ENCODE peak calls at places on chromosomes 5 and 9, in five cellular contexts. A, F, R, X and S are unnamed samples.

GRCh38 chr9:14313951-14314423 is at the start of gene NFIB:
- DNase-seq in R (peak), X (peak), F (peak), A (peak), S (no peak)

GRCh38 chr9:113570749-113571711 is 107.5 kb downstream of the RGS3 start:
- DNase-seq in X (peak), A (no peak), F (no peak), R (no peak), S (no peak)

GRCh38 chr5:135135530-135136201 is 101.6 kb upstream of the PITX1 start:
- DNase-seq in F (no peak), X (peak), R (no peak), A (peak), S (no peak)

GRCh38 chr5:79962580-79963222 is 28.4 kb downstream of the MTX3 start:
- DNase-seq in A (no peak), F (no peak), R (no peak), X (peak), S (no peak)

GRCh38 chr5:3598725-3599282 is 3.2 kb downstream of the IRX1 start:
- DNase-seq in F (no peak), R (no peak), A (no peak), X (no peak), S (no peak)

GRCh38 chr5:96703985-96704384 is 41.8 kb downstream of the CAST start:
- DNase-seq in A (no peak), X (peak), R (no peak), F (no peak), S (no peak)

GRCh38 chr5:134545070-134545868 is 19.8 kb downstream of the JADE2 start:
- DNase-seq in F (no peak), X (no peak), A (peak), R (peak), S (peak)

GRCh38 chr9:6938447-6938846 is 180.7 kb downstream of the KDM4C start:
- DNase-seq in R (no peak), X (peak), F (no peak), A (no peak), S (no peak)

GRCh38 chr9:27665121-27665520 is 91.8 kb upstream of the C9orf72 start:
- DNase-seq in F (no peak), X (no peak), R (no peak), A (no peak), S (no peak)

DNA sequence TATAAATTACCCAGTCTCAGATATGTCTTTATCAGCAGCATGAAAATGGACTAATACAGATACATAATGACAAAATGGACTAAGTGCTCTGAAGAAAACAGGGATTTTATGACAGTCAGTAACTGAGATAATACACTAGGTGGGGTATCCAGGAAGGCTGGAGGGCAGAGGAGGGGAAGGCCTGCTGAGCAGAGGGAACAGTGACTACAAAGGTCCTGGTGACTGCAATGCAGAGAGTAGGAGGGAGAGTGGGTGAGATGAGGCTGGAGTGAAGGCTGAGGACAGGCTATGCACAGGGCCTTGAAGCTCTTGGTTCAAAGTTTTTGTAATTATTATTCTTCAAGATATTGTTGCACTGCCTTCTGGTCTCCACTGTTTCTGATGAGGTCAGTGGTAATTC is 4.9 kb downstream of the ACOT12 start:
- DNase-seq in R (no peak), A (no peak), F (no peak), X (no peak), S (no peak)
- TF ChIP-seq CTCF in R (no peak), A (no peak), F (no peak), X (no peak), S (no peak)

DNA sequence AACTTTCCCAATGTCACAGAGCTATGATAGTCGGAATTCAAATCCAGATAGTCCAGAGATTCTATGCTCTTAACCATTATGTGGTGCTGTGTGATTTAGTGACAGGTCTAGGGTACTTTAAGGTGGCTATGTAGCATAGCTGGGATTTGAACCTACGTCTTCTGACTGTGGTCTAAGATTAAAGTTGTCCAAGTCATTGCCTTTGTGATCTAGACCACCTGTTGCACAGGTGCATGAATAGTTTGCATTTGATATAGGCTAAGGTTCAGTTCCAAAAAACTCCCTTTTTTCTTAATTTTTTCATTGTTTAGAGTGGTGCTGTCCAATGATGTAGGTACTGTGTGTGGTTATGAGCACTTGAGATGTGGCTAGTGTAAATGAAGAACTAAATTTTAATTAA is 2.5 kb downstream of the PAIP2 start:
- DNase-seq in A (no peak), X (no peak), R (no peak), F (no peak), S (no peak)
- H3K4me3 ChIP-seq in A (no peak), X (no peak), R (no peak), F (no peak), S (no peak)

GRCh38 chr9:4670591-4670990 is 4.3 kb upstream of the SPATA6L start:
- DNase-seq in R (no peak), A (no peak), X (no peak), F (no peak), S (no peak)

GRCh38 chr9:4678679-4679267 is 596 bp upstream of the CDC37L1 start:
- DNase-seq in F (no peak), R (no peak), A (no peak), X (peak), S (peak)

GRCh38 chr9:4671737-4672136 is 5.5 kb upstream of the SPATA6L start:
- DNase-seq in F (no peak), X (no peak), A (no peak), R (no peak), S (no peak)

GRCh38 chr9:4677392-4677791 is 2.0 kb upstream of the CDC37L1 start:
- DNase-seq in X (no peak), R (no peak), F (no peak), A (no peak), S (no peak)

DNA sequence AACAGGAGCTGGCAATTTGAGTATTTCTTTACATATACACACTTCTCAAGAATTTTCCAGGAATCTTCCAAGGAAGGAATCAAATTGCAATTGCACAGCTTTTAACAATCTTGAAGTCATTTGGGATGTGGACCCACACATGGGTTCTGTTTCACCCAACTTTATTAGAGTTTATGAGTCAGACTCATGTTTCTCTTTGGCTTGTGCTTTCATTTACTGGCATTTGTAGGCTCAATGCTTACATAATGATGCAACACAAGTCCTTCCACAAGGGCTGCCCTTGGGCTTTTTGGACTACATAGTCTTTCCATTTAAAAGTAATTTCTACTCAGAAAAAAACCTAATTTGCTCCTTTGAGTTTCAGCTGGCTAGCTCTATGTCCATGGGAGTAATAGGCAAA is 4.6 kb upstream of the CDC37L1 start:
- DNase-seq in A (no peak), X (peak), R (no peak), F (no peak), S (no peak)
- TF ChIP-seq CTCF in A (no peak), X (no peak), R (no peak), F (no peak), S (no peak)

GRCh38 chr5:75049581-75050274 is 2.6 kb downstream of the GCNT4 start:
- DNase-seq in X (peak), A (peak), R (peak), F (no peak), S (peak)

GRCh38 chr5:75051217-75051751 is 1.1 kb downstream of the GCNT4 start:
- DNase-seq in R (no peak), A (no peak), F (no peak), X (no peak), S (peak)

GRCh38 chr5:75052461-75053285 is at the start of gene GCNT4:
- DNase-seq in R (peak), X (peak), A (peak), F (peak), S (peak)

GRCh38 chr5:75048457-75048953 is 3.9 kb downstream of the GCNT4 start:
- DNase-seq in A (no peak), F (no peak), R (no peak), X (peak), S (peak)

DNA sequence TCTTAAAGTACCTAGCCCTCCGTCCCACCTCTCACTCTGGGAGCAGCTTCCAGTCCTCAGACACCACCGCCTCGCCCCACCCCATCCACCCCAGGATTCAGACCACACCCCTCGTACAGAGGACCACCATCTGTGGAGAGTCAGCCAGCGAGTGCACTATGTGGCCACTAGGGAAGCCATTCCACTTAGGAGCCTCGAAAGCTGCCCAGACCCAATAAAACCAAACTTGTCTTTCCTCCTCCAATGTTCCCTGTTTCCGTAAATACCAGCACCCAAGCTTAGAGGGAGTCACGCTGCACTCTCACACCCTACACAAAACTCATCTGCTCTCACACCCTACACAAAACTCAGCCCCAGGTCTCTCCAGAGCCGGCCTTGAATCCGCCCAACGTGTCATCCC is 1.9 kb downstream of the GCNT4 start:
- DNase-seq in R (no peak), A (no peak), X (no peak), F (no peak), S (peak)
- H3K4me3 ChIP-seq in R (no peak), A (no peak), X (no peak), F (no peak), S (no peak)

DNA sequence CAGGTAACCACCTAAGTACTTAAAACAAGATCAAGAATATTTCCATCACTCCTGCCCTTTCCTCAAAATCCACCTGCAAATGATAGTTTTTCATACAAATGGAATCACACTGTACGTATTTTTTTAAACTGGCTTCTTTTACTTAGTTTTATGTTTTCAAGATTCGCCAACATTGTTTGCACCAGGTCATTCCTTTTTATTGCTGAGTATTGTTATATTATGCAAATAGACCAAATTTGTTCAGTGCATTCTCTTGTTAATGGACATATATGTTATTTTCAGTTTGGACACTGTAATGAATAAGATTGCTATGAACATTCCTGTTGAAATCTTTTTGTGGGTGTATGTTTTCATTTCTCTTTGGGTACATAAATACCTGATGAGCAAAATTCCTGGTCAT is 8.3 kb upstream of the ANKRD31 start:
- DNase-seq in F (no peak), X (no peak), R (no peak), A (no peak), S (no peak)
- TF ChIP-seq CTCF in F (no peak), X (no peak), R (no peak), A (no peak), S (no peak)

GRCh38 chr5:169196059-169196458 is 104.9 kb downstream of the SLIT3 start:
- DNase-seq in F (no peak), R (no peak), A (no peak), X (no peak), S (no peak)

GRCh38 chr5:169197343-169197742 is 103.6 kb downstream of the SLIT3 start:
- DNase-seq in X (no peak), F (no peak), R (no peak), A (no peak), S (no peak)

GRCh38 chr5:169202969-169203368 is 98.0 kb downstream of the SLIT3 start:
- DNase-seq in X (no peak), A (no peak), R (no peak), F (no peak), S (no peak)

GRCh38 chr5:169200086-169200778 is 100.7 kb downstream of the SLIT3 start:
- DNase-seq in X (no peak), A (no peak), F (no peak), R (no peak), S (no peak)

DNA sequence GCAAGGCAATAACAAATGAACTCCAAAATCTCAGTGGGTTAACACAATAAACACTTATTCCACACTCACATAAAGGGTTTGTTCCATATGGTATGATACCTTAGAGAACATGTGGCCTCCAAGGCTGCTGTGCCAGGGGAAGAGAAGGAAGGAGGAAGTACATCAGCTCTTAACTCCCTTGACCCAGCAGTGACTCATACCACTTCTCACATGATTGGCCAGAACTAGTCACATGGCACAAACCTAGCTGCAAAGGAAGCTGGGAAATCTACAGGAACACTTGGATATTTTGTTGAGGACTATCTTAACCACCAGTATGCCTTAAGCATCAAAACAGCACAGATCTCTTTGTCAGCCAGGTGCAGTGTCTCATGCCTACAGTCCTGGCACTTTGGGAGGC is 99.3 kb downstream of the SLIT3 start:
- DNase-seq in F (no peak), A (no peak), X (no peak), R (no peak), S (no peak)
- H3K4me3 ChIP-seq in F (no peak), A (no peak), X (no peak), R (no peak), S (no peak)